ENCODE peak calls at places on chromosomes 1 and 21, in six cellular contexts. One of them, this sample, is unnamed.

GRCh38 chr21:43820466-43820865 is 31.1 kb downstream of the RRP1 start:
- DNase-seq in neuronal stem cell: no peak
- DNase-seq in H9: no peak
- DNase-seq in IMR-90: no peak
- DNase-seq in H1: no peak
- DNase-seq in mesenchymal stem cell: no peak
- DNase-seq in this sample: no peak

GRCh38 chr1:29986986-29987385 is 736.4 kb downstream of the MATN1 start:
- DNase-seq in IMR-90: no peak
- DNase-seq in neuronal stem cell: no peak
- DNase-seq in H9: peak; percentile 55
- DNase-seq in mesenchymal stem cell: no peak
- DNase-seq in H1: peak; percentile 42
- DNase-seq in this sample: no peak

GRCh38 chr1:110064576-110065337 is 5.7 kb downstream of the ALX3 start:
- DNase-seq in neuronal stem cell: no peak
- DNase-seq in H9: no peak
- DNase-seq in mesenchymal stem cell: no peak
- DNase-seq in IMR-90: no peak
- DNase-seq in H1: no peak
- DNase-seq in this sample: no peak

GRCh38 chr1:38745476-38746410 is 113.8 kb downstream of the RRAGC start:
- DNase-seq in IMR-90: no peak
- DNase-seq in H9: no peak
- DNase-seq in mesenchymal stem cell: no peak
- DNase-seq in H1: no peak
- DNase-seq in neuronal stem cell: no peak
- DNase-seq in this sample: peak; percentile 78

GRCh38 chr1:205484985-205485967 is 19.2 kb upstream of the CDK18 start:
- DNase-seq in H1: peak; percentile 90
- DNase-seq in H9: peak; percentile 91
- DNase-seq in neuronal stem cell: peak; percentile 77
- DNase-seq in mesenchymal stem cell: peak; percentile 70
- DNase-seq in IMR-90: peak; percentile 59
- DNase-seq in this sample: peak; percentile 85

GRCh38 chr1:243763806-243764205 is 86.2 kb downstream of the AKT3 start:
- DNase-seq in mesenchymal stem cell: no peak
- DNase-seq in neuronal stem cell: no peak
- DNase-seq in H1: no peak
- DNase-seq in H9: no peak
- DNase-seq in IMR-90: no peak
- DNase-seq in this sample: no peak

GRCh38 chr1:193458628-193459027 is 272.2 kb upstream of the B3GALT2 start:
- DNase-seq in neuronal stem cell: no peak
- DNase-seq in mesenchymal stem cell: no peak
- DNase-seq in IMR-90: no peak
- DNase-seq in H9: no peak
- DNase-seq in H1: no peak
- DNase-seq in this sample: no peak

GRCh38 chr1:53593758-53594380 is 134.7 kb downstream of the DMRTB1 start:
- DNase-seq in H9: peak; percentile 94
- DNase-seq in neuronal stem cell: peak; percentile 55
- DNase-seq in IMR-90: no peak
- DNase-seq in H1: peak; percentile 88
- DNase-seq in mesenchymal stem cell: peak; percentile 32
- DNase-seq in this sample: peak; percentile 26

GRCh38 chr1:204344665-204345064 is 15.1 kb downstream of the PLEKHA6 start:
- DNase-seq in H9: no peak
- DNase-seq in IMR-90: no peak
- DNase-seq in H1: no peak
- DNase-seq in mesenchymal stem cell: no peak
- DNase-seq in neuronal stem cell: no peak
- DNase-seq in this sample: no peak

DNA sequence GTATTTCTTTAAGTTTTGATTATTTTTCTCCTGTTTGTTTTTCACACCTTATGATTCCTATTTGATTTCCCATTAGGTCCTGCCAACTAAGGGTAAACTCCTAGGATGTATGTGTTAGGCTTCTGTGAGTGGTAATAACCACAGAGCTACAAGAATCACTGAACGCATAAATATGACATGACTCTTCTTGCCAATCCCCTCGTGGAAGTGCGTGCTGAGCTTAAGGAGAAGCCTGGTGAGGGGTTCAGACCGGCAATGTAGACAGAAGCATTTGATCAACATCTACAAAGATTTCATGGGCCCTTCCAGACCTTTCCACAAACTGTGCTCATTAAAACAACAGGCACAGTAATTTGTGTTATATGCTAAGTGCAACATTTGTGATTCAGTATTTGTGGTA is 273.8 kb upstream of the SNX7 start:
- DNase-seq in H9: no peak
- DNase-seq in neuronal stem cell: no peak
- DNase-seq in IMR-90: no peak
- DNase-seq in H1: no peak
- DNase-seq in mesenchymal stem cell: no peak
- DNase-seq in this sample: no peak
- H4K91ac ChIP-seq in H9: no peak overlapping the region
- H4K91ac ChIP-seq in neuronal stem cell: no peak overlapping the region
- H4K91ac ChIP-seq in IMR-90: peak overlapping the region; percentile 14
- H4K91ac ChIP-seq in H1: no peak overlapping the region
- H4K91ac ChIP-seq in mesenchymal stem cell: no peak overlapping the region
- H4K91ac ChIP-seq in this sample: no peak overlapping the region

GRCh38 chr1:65170511-65171142 is 22.6 kb downstream of the AK4 start:
- DNase-seq in H1: no peak
- DNase-seq in H9: no peak
- DNase-seq in mesenchymal stem cell: peak; percentile 31
- DNase-seq in neuronal stem cell: no peak
- DNase-seq in IMR-90: peak; percentile 42
- DNase-seq in this sample: peak; percentile 85
- H3K4me2 ChIP-seq in H1: no peak overlapping the region
- H3K4me2 ChIP-seq in H9: no peak overlapping the region
- H3K4me2 ChIP-seq in mesenchymal stem cell: no peak overlapping the region
- H3K4me2 ChIP-seq in neuronal stem cell: no peak overlapping the region
- H3K4me2 ChIP-seq in IMR-90: no peak overlapping the region
- H3K4me2 ChIP-seq in this sample: no peak overlapping the region

GRCh38 chr1:2644591-2645101 is 11.8 kb upstream of the MMEL1 start:
- DNase-seq in H1: no peak
- DNase-seq in IMR-90: no peak
- DNase-seq in mesenchymal stem cell: no peak
- DNase-seq in H9: no peak
- DNase-seq in neuronal stem cell: no peak
- DNase-seq in this sample: no peak
- H4K91ac ChIP-seq in H1: no peak overlapping the region
- H4K91ac ChIP-seq in IMR-90: no peak overlapping the region
- H4K91ac ChIP-seq in mesenchymal stem cell: no peak overlapping the region
- H4K91ac ChIP-seq in H9: no peak overlapping the region
- H4K91ac ChIP-seq in neuronal stem cell: no peak overlapping the region
- H4K91ac ChIP-seq in this sample: no peak overlapping the region

GRCh38 chr1:201023517-201023902 is at the start of gene KIF21B:
- DNase-seq in mesenchymal stem cell: peak; percentile 71
- DNase-seq in H1: peak; percentile 92
- DNase-seq in IMR-90: no peak
- DNase-seq in H9: peak; percentile 89
- DNase-seq in neuronal stem cell: peak; percentile 87
- DNase-seq in this sample: peak; percentile 53
- H3K4me2 ChIP-seq in mesenchymal stem cell: peak within 1 kb of the TSS; percentile 99
- H3K4me2 ChIP-seq in H1: peak within 1 kb of the TSS; percentile 90
- H3K4me2 ChIP-seq in IMR-90: peak within 1 kb of the TSS; percentile 10
- H3K4me2 ChIP-seq in H9: peak within 1 kb of the TSS; percentile 86
- H3K4me2 ChIP-seq in neuronal stem cell: peak within 1 kb of the TSS; percentile 87
- H3K4me2 ChIP-seq in this sample: peak within 1 kb of the TSS; percentile 66

GRCh38 chr1:222600274-222600673 is 10.5 kb upstream of the TAF1A start:
- DNase-seq in neuronal stem cell: no peak
- DNase-seq in H1: no peak
- DNase-seq in mesenchymal stem cell: no peak
- DNase-seq in IMR-90: no peak
- DNase-seq in H9: no peak
- DNase-seq in this sample: no peak
- H4K91ac ChIP-seq in neuronal stem cell: no peak overlapping the region
- H4K91ac ChIP-seq in H1: no peak overlapping the region
- H4K91ac ChIP-seq in mesenchymal stem cell: no peak overlapping the region
- H4K91ac ChIP-seq in IMR-90: no peak overlapping the region
- H4K91ac ChIP-seq in H9: no peak overlapping the region
- H4K91ac ChIP-seq in this sample: no peak overlapping the region

DNA sequence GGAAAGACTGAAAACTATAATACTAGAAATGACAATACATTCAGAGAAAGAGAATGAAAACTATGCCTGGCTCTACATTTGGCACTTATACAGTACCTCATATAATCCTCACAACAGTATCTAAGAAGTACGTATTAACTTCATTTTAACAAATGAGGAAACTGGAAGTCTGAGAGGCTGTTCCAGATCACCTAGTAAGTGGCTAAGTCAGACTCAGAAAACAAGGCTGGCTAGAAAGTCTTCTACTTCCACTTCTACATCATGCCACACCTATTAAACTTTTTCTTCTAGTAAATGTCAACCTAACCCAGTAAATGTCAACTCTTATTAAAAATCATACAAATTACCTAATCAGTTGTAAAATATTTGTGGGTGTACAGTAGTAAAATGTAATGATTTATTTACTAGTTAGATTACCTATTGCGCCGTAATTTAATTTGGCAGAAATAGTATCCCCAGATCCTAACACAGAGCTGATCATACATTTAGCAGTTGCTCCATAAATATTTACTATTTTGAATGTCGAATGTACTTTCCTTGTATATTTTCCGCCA is 36.8 kb upstream of the ASPM start:
- DNase-seq in neuronal stem cell: no peak
- DNase-seq in mesenchymal stem cell: no peak
- DNase-seq in H9: no peak
- DNase-seq in H1: no peak
- DNase-seq in IMR-90: no peak
- DNase-seq in this sample: no peak
- H3K4me2 ChIP-seq in neuronal stem cell: no peak overlapping the region
- H3K4me2 ChIP-seq in mesenchymal stem cell: no peak overlapping the region
- H3K4me2 ChIP-seq in H9: no peak overlapping the region
- H3K4me2 ChIP-seq in H1: no peak overlapping the region
- H3K4me2 ChIP-seq in IMR-90: no peak overlapping the region
- H3K4me2 ChIP-seq in this sample: no peak overlapping the region

This sample was measured in trophoblast cell.